ENCODE peak calls at places on chromosomes 4 and X, in six cellular contexts. One of them, this sample, is unnamed.

GRCh38 chrX:21375795-21376069 is 1.5 kb downstream of the CNKSR2 start:
- DNase-seq in naive thymus-derived CD8-positive, alpha-beta T cell: peak
- DNase-seq in dorsolateral prefrontal cortex: no peak
- DNase-seq in IMR-90: no peak
- DNase-seq in stimulated activated CD8-positive, alpha-beta memory T cell treated with anti-CD3 and anti-CD28 coated beads, Interleukin-15, amount 100 ng/mL, for 24 hours: no peak
- DNase-seq in erythroblast: no peak
- DNase-seq in this sample: no peak

GRCh38 chr4:126869967-126870366 is 762.8 kb upstream of the INTU start:
- DNase-seq in IMR-90: no peak
- DNase-seq in stimulated activated CD8-positive, alpha-beta memory T cell treated with anti-CD3 and anti-CD28 coated beads, Interleukin-15, amount 100 ng/mL, for 24 hours: no peak
- DNase-seq in dorsolateral prefrontal cortex: no peak
- DNase-seq in erythroblast: no peak
- DNase-seq in naive thymus-derived CD8-positive, alpha-beta T cell: no peak
- DNase-seq in this sample: no peak

GRCh38 chr4:25827373-25827772 is 35.4 kb downstream of the SEL1L3 start:
- DNase-seq in dorsolateral prefrontal cortex: no peak
- DNase-seq in naive thymus-derived CD8-positive, alpha-beta T cell: no peak
- DNase-seq in stimulated activated CD8-positive, alpha-beta memory T cell treated with anti-CD3 and anti-CD28 coated beads, Interleukin-15, amount 100 ng/mL, for 24 hours: no peak
- DNase-seq in erythroblast: no peak
- DNase-seq in IMR-90: no peak
- DNase-seq in this sample: no peak

GRCh38 chrX:154114652-154115051 is 17.1 kb upstream of the MECP2 start:
- DNase-seq in stimulated activated CD8-positive, alpha-beta memory T cell treated with anti-CD3 and anti-CD28 coated beads, Interleukin-15, amount 100 ng/mL, for 24 hours: no peak
- DNase-seq in IMR-90: no peak
- DNase-seq in dorsolateral prefrontal cortex: no peak
- DNase-seq in erythroblast: no peak
- DNase-seq in naive thymus-derived CD8-positive, alpha-beta T cell: no peak
- DNase-seq in this sample: no peak

GRCh38 chr4:187157380-187157958 is 433.8 kb upstream of the FAT1 start:
- DNase-seq in stimulated activated CD8-positive, alpha-beta memory T cell treated with anti-CD3 and anti-CD28 coated beads, Interleukin-15, amount 100 ng/mL, for 24 hours: no peak
- DNase-seq in erythroblast: no peak
- DNase-seq in dorsolateral prefrontal cortex: no peak
- DNase-seq in naive thymus-derived CD8-positive, alpha-beta T cell: no peak
- DNase-seq in IMR-90: no peak
- DNase-seq in this sample: no peak

GRCh38 chrX:47250017-47250347 is 17.2 kb downstream of the USP11 start:
- DNase-seq in naive thymus-derived CD8-positive, alpha-beta T cell: no peak
- DNase-seq in stimulated activated CD8-positive, alpha-beta memory T cell treated with anti-CD3 and anti-CD28 coated beads, Interleukin-15, amount 100 ng/mL, for 24 hours: no peak
- DNase-seq in IMR-90: no peak
- DNase-seq in erythroblast: no peak
- DNase-seq in dorsolateral prefrontal cortex: no peak
- DNase-seq in this sample: no peak

GRCh38 chrX:17792842-17793241 is 55.5 kb downstream of the SCML1 start:
- DNase-seq in IMR-90: no peak
- DNase-seq in dorsolateral prefrontal cortex: no peak
- DNase-seq in naive thymus-derived CD8-positive, alpha-beta T cell: no peak
- DNase-seq in stimulated activated CD8-positive, alpha-beta memory T cell treated with anti-CD3 and anti-CD28 coated beads, Interleukin-15, amount 100 ng/mL, for 24 hours: no peak
- DNase-seq in erythroblast: no peak
- DNase-seq in this sample: no peak

GRCh38 chr4:13989496-13989895 is 362.0 kb upstream of the BOD1L1 start:
- DNase-seq in erythroblast: no peak
- DNase-seq in naive thymus-derived CD8-positive, alpha-beta T cell: no peak
- DNase-seq in stimulated activated CD8-positive, alpha-beta memory T cell treated with anti-CD3 and anti-CD28 coated beads, Interleukin-15, amount 100 ng/mL, for 24 hours: no peak
- DNase-seq in dorsolateral prefrontal cortex: no peak
- DNase-seq in IMR-90: no peak
- DNase-seq in this sample: peak

GRCh38 chr4:188573104-188573503 is 433.9 kb downstream of the TRIML1 start:
- DNase-seq in stimulated activated CD8-positive, alpha-beta memory T cell treated with anti-CD3 and anti-CD28 coated beads, Interleukin-15, amount 100 ng/mL, for 24 hours: no peak
- DNase-seq in naive thymus-derived CD8-positive, alpha-beta T cell: no peak
- DNase-seq in dorsolateral prefrontal cortex: no peak
- DNase-seq in IMR-90: no peak
- DNase-seq in erythroblast: no peak
- DNase-seq in this sample: no peak

GRCh38 chrX:110915120-110915519 is 119.5 kb upstream of the CHRDL1 start:
- DNase-seq in erythroblast: no peak
- DNase-seq in naive thymus-derived CD8-positive, alpha-beta T cell: no peak
- DNase-seq in IMR-90: peak
- DNase-seq in stimulated activated CD8-positive, alpha-beta memory T cell treated with anti-CD3 and anti-CD28 coated beads, Interleukin-15, amount 100 ng/mL, for 24 hours: no peak
- DNase-seq in dorsolateral prefrontal cortex: no peak
- DNase-seq in this sample: no peak

GRCh38 chr4:125155251-125155650 is 159.5 kb upstream of the FAT4 start:
- DNase-seq in IMR-90: no peak
- DNase-seq in dorsolateral prefrontal cortex: no peak
- DNase-seq in naive thymus-derived CD8-positive, alpha-beta T cell: no peak
- DNase-seq in erythroblast: no peak
- DNase-seq in stimulated activated CD8-positive, alpha-beta memory T cell treated with anti-CD3 and anti-CD28 coated beads, Interleukin-15, amount 100 ng/mL, for 24 hours: no peak
- DNase-seq in this sample: no peak

GRCh38 chr4:69858683-69859082 is 1.3 kb downstream of the SULT1E1 start:
- DNase-seq in IMR-90: no peak
- DNase-seq in erythroblast: peak
- DNase-seq in stimulated activated CD8-positive, alpha-beta memory T cell treated with anti-CD3 and anti-CD28 coated beads, Interleukin-15, amount 100 ng/mL, for 24 hours: no peak
- DNase-seq in naive thymus-derived CD8-positive, alpha-beta T cell: no peak
- DNase-seq in dorsolateral prefrontal cortex: no peak
- DNase-seq in this sample: no peak

GRCh38 chrX:19990225-19990518 is 689 bp downstream of the BCLAF3 start:
- DNase-seq in dorsolateral prefrontal cortex: no peak
- DNase-seq in naive thymus-derived CD8-positive, alpha-beta T cell: no peak
- DNase-seq in IMR-90: no peak
- DNase-seq in erythroblast: no peak
- DNase-seq in stimulated activated CD8-positive, alpha-beta memory T cell treated with anti-CD3 and anti-CD28 coated beads, Interleukin-15, amount 100 ng/mL, for 24 hours: no peak
- DNase-seq in this sample: no peak

GRCh38 chr4:40264995-40265909 is 68.4 kb downstream of the RHOH start:
- DNase-seq in IMR-90: no peak
- DNase-seq in erythroblast: peak
- DNase-seq in dorsolateral prefrontal cortex: no peak
- DNase-seq in naive thymus-derived CD8-positive, alpha-beta T cell: no peak
- DNase-seq in stimulated activated CD8-positive, alpha-beta memory T cell treated with anti-CD3 and anti-CD28 coated beads, Interleukin-15, amount 100 ng/mL, for 24 hours: no peak
- DNase-seq in this sample: no peak

GRCh38 chr4:124997907-124998306 is 285.4 kb upstream of the ANKRD50 start:
- DNase-seq in naive thymus-derived CD8-positive, alpha-beta T cell: no peak
- DNase-seq in IMR-90: no peak
- DNase-seq in stimulated activated CD8-positive, alpha-beta memory T cell treated with anti-CD3 and anti-CD28 coated beads, Interleukin-15, amount 100 ng/mL, for 24 hours: no peak
- DNase-seq in erythroblast: no peak
- DNase-seq in dorsolateral prefrontal cortex: no peak
- DNase-seq in this sample: no peak

GRCh38 chr4:57109847-57110634 is at the start of gene IGFBP7:
- DNase-seq in naive thymus-derived CD8-positive, alpha-beta T cell: no peak
- DNase-seq in dorsolateral prefrontal cortex: peak
- DNase-seq in erythroblast: peak
- DNase-seq in stimulated activated CD8-positive, alpha-beta memory T cell treated with anti-CD3 and anti-CD28 coated beads, Interleukin-15, amount 100 ng/mL, for 24 hours: no peak
- DNase-seq in IMR-90: no peak
- DNase-seq in this sample: peak

GRCh38 chrX:115957862-115958490 is 212.6 kb upstream of the AGTR2 start:
- DNase-seq in stimulated activated CD8-positive, alpha-beta memory T cell treated with anti-CD3 and anti-CD28 coated beads, Interleukin-15, amount 100 ng/mL, for 24 hours: no peak
- DNase-seq in naive thymus-derived CD8-positive, alpha-beta T cell: no peak
- DNase-seq in erythroblast: no peak
- DNase-seq in IMR-90: no peak
- DNase-seq in dorsolateral prefrontal cortex: peak
- DNase-seq in this sample: no peak

GRCh38 chr4:128355301-128355700 is 67.7 kb upstream of the PGRMC2 start:
- DNase-seq in dorsolateral prefrontal cortex: no peak
- DNase-seq in IMR-90: no peak
- DNase-seq in naive thymus-derived CD8-positive, alpha-beta T cell: no peak
- DNase-seq in erythroblast: peak
- DNase-seq in stimulated activated CD8-positive, alpha-beta memory T cell treated with anti-CD3 and anti-CD28 coated beads, Interleukin-15, amount 100 ng/mL, for 24 hours: no peak
- DNase-seq in this sample: no peak

GRCh38 chrX:13168276-13168675 is 123.9 kb upstream of the FAM9C start:
- DNase-seq in stimulated activated CD8-positive, alpha-beta memory T cell treated with anti-CD3 and anti-CD28 coated beads, Interleukin-15, amount 100 ng/mL, for 24 hours: no peak
- DNase-seq in IMR-90: no peak
- DNase-seq in dorsolateral prefrontal cortex: no peak
- DNase-seq in naive thymus-derived CD8-positive, alpha-beta T cell: no peak
- DNase-seq in erythroblast: no peak
- DNase-seq in this sample: no peak

GRCh38 chr4:5125326-5125725 is 74.0 kb downstream of the STK32B start:
- DNase-seq in dorsolateral prefrontal cortex: no peak
- DNase-seq in IMR-90: no peak
- DNase-seq in erythroblast: peak
- DNase-seq in naive thymus-derived CD8-positive, alpha-beta T cell: no peak
- DNase-seq in stimulated activated CD8-positive, alpha-beta memory T cell treated with anti-CD3 and anti-CD28 coated beads, Interleukin-15, amount 100 ng/mL, for 24 hours: no peak
- DNase-seq in this sample: no peak

GRCh38 chr4:10086506-10087120 is 30.0 kb downstream of the WDR1 start:
- DNase-seq in naive thymus-derived CD8-positive, alpha-beta T cell: no peak
- DNase-seq in erythroblast: no peak
- DNase-seq in dorsolateral prefrontal cortex: no peak
- DNase-seq in stimulated activated CD8-positive, alpha-beta memory T cell treated with anti-CD3 and anti-CD28 coated beads, Interleukin-15, amount 100 ng/mL, for 24 hours: no peak
- DNase-seq in IMR-90: no peak
- DNase-seq in this sample: peak

GRCh38 chrX:133538148-133538547 is 122.9 kb upstream of the GPC4 start:
- DNase-seq in naive thymus-derived CD8-positive, alpha-beta T cell: no peak
- DNase-seq in erythroblast: no peak
- DNase-seq in IMR-90: no peak
- DNase-seq in stimulated activated CD8-positive, alpha-beta memory T cell treated with anti-CD3 and anti-CD28 coated beads, Interleukin-15, amount 100 ng/mL, for 24 hours: no peak
- DNase-seq in dorsolateral prefrontal cortex: no peak
- DNase-seq in this sample: no peak

GRCh38 chr4:139144911-139145551 is 32.0 kb downstream of the ELF2 start:
- DNase-seq in stimulated activated CD8-positive, alpha-beta memory T cell treated with anti-CD3 and anti-CD28 coated beads, Interleukin-15, amount 100 ng/mL, for 24 hours: no peak
- DNase-seq in dorsolateral prefrontal cortex: no peak
- DNase-seq in IMR-90: no peak
- DNase-seq in erythroblast: no peak
- DNase-seq in naive thymus-derived CD8-positive, alpha-beta T cell: no peak
- DNase-seq in this sample: no peak

GRCh38 chrX:45775462-45775861 is 574.8 kb upstream of the DIPK2B start:
- DNase-seq in erythroblast: no peak
- DNase-seq in IMR-90: peak
- DNase-seq in dorsolateral prefrontal cortex: no peak
- DNase-seq in naive thymus-derived CD8-positive, alpha-beta T cell: no peak
- DNase-seq in stimulated activated CD8-positive, alpha-beta memory T cell treated with anti-CD3 and anti-CD28 coated beads, Interleukin-15, amount 100 ng/mL, for 24 hours: no peak
- DNase-seq in this sample: no peak

GRCh38 chr4:185142563-185142910 is 529 bp upstream of the SLC25A4 start:
- DNase-seq in stimulated activated CD8-positive, alpha-beta memory T cell treated with anti-CD3 and anti-CD28 coated beads, Interleukin-15, amount 100 ng/mL, for 24 hours: no peak
- DNase-seq in naive thymus-derived CD8-positive, alpha-beta T cell: no peak
- DNase-seq in erythroblast: no peak
- DNase-seq in IMR-90: no peak
- DNase-seq in dorsolateral prefrontal cortex: no peak
- DNase-seq in this sample: no peak